ENCODE peak calls at places on chromosome 17, in ten cellular contexts. G, O, P, C, L, M, S, X, V and U are unnamed samples.
A peak's percentile ranks its signal among the peaks of the same experiment; 100 is the strongest.

GRCh38 chr17:77208217-77208808 is 67.5 kb downstream of the SEC14L1 start:
- DNase-seq in X (no peak), S (peak; percentile 69), C (no peak), G (peak; percentile 57), L (no peak), O (peak; percentile 80), V (peak; percentile 91), P (peak; percentile 43), M (no peak), U (peak; percentile 77)

GRCh38 chr17:2423271-2423670 is 22.4 kb upstream of the MNT start:
- DNase-seq in P (no peak), L (no peak), X (no peak), O (no peak), S (no peak), C (no peak), G (no peak), M (no peak), V (no peak), U (no peak)

GRCh38 chr17:76036497-76037380 is 9.6 kb upstream of the EVPL start:
- DNase-seq in S (no peak), G (no peak), P (no peak), L (peak; percentile 64), O (no peak), C (no peak), X (no peak), V (no peak), M (no peak), U (no peak)

GRCh38 chr17:12959441-12959840 is 58.4 kb downstream of the ELAC2 start:
- DNase-seq in M (no peak), G (no peak), X (no peak), S (no peak), L (no peak), P (peak; percentile 68), V (no peak), O (peak; percentile 63), C (no peak), U (no peak)

GRCh38 chr17:41010421-41010820 is 1.5 kb upstream of the KRTAP3-1 start:
- DNase-seq in G (no peak), V (no peak), P (no peak), X (no peak), L (no peak), M (no peak), S (no peak), O (no peak), C (no peak), U (no peak)

GRCh38 chr17:67902531-67903231 is 77.4 kb downstream of the BPTF start:
- DNase-seq in M (no peak), O (no peak), X (no peak), V (peak; percentile 61), P (no peak), L (no peak), C (no peak), S (no peak), G (no peak), U (peak; percentile 28)

GRCh38 chr17:63474174-63474913 is 2.5 kb upstream of the ACE start:
- DNase-seq in X (no peak), M (peak; percentile 70), C (no peak), O (no peak), G (no peak), V (no peak), P (no peak), L (no peak), S (peak; percentile 20), U (no peak)

GRCh38 chr17:47729486-47729885 is 3.5 kb upstream of the TBX21 start:
- DNase-seq in C (no peak), M (peak; percentile 47), P (no peak), X (no peak), S (no peak), G (no peak), O (no peak), V (no peak), L (no peak), U (no peak)

GRCh38 chr17:6753565-6753964 is 2.3 kb upstream of the XAF1 start:
- DNase-seq in O (peak; percentile 15), S (no peak), M (no peak), X (no peak), C (no peak), L (no peak), V (no peak), P (no peak), G (no peak), U (no peak)